ENCODE peak calls at places on chromosomes 11 and 22, in five cellular contexts. One of them, this sample, is unnamed.

GRCh38 chr11:114082767-114083181 is 23.3 kb downstream of the ZBTB16 start:
- DNase-seq in GM06990: no peak
- DNase-seq in kidney glomerular epithelial cell: no peak
- DNase-seq in progenitor cell of endocrine pancreas: no peak
- DNase-seq in Daoy: no peak
- DNase-seq in this sample: peak; percentile 32

GRCh38 chr11:128195057-128195751 is 392.2 kb downstream of the ETS1 start:
- DNase-seq in GM06990: no peak
- DNase-seq in kidney glomerular epithelial cell: no peak
- DNase-seq in progenitor cell of endocrine pancreas: no peak
- DNase-seq in Daoy: no peak
- DNase-seq in this sample: no peak

GRCh38 chr22:19880786-19881569 is 26.3 kb upstream of the GNB1L start:
- DNase-seq in GM06990: no peak
- DNase-seq in kidney glomerular epithelial cell: peak; percentile 98
- DNase-seq in progenitor cell of endocrine pancreas: peak; percentile 35
- DNase-seq in Daoy: peak; percentile 97
- DNase-seq in this sample: peak; percentile 95

GRCh38 chr11:121452609-121453150 is at the start of gene SORL1-AS1:
- DNase-seq in GM06990: no peak
- DNase-seq in kidney glomerular epithelial cell: peak; percentile 9
- DNase-seq in progenitor cell of endocrine pancreas: no peak
- DNase-seq in Daoy: no peak
- DNase-seq in this sample: no peak

GRCh38 chr11:125591659-125592304 is 870 bp upstream of the STT3A start:
- DNase-seq in GM06990: peak; percentile 70
- DNase-seq in kidney glomerular epithelial cell: peak; percentile 81
- DNase-seq in progenitor cell of endocrine pancreas: peak; percentile 26
- DNase-seq in Daoy: peak; percentile 41
- DNase-seq in this sample: peak; percentile 47

GRCh38 chr11:94128171-94128745 is 383 bp upstream of the PANX1 start:
- DNase-seq in GM06990: no peak
- DNase-seq in kidney glomerular epithelial cell: peak; percentile 48
- DNase-seq in progenitor cell of endocrine pancreas: no peak
- DNase-seq in Daoy: no peak
- DNase-seq in this sample: no peak

GRCh38 chr11:128480066-128480465 is 107.3 kb downstream of the ETS1 start:
- DNase-seq in GM06990: no peak
- DNase-seq in kidney glomerular epithelial cell: no peak
- DNase-seq in progenitor cell of endocrine pancreas: no peak
- DNase-seq in Daoy: no peak
- DNase-seq in this sample: no peak

GRCh38 chr11:3091081-3091845 is 34.0 kb upstream of the CARS1 start:
- DNase-seq in GM06990: no peak
- DNase-seq in kidney glomerular epithelial cell: no peak
- DNase-seq in progenitor cell of endocrine pancreas: no peak
- DNase-seq in Daoy: no peak
- DNase-seq in this sample: no peak

GRCh38 chr22:31104869-31105268 is 2.5 kb downstream of the SELENOM start:
- DNase-seq in GM06990: no peak
- DNase-seq in kidney glomerular epithelial cell: no peak
- DNase-seq in progenitor cell of endocrine pancreas: peak; percentile 38
- DNase-seq in Daoy: peak; percentile 2
- DNase-seq in this sample: no peak

GRCh38 chr22:39095971-39096370 is 1.1 kb upstream of the APOBEC3H start:
- DNase-seq in GM06990: no peak
- DNase-seq in kidney glomerular epithelial cell: no peak
- DNase-seq in progenitor cell of endocrine pancreas: no peak
- DNase-seq in Daoy: no peak
- DNase-seq in this sample: no peak

GRCh38 chr11:76206327-76207081 is at the start of gene WNT11:
- DNase-seq in GM06990: peak; percentile 48
- DNase-seq in kidney glomerular epithelial cell: no peak
- DNase-seq in progenitor cell of endocrine pancreas: peak; percentile 38
- DNase-seq in Daoy: peak; percentile 47
- DNase-seq in this sample: peak; percentile 53

GRCh38 chr11:119087747-119088241 is 3.1 kb downstream of the HMBS start:
- DNase-seq in GM06990: no peak
- DNase-seq in kidney glomerular epithelial cell: no peak
- DNase-seq in progenitor cell of endocrine pancreas: no peak
- DNase-seq in Daoy: no peak
- DNase-seq in this sample: no peak

This sample was measured in RPMI7951.